ENCODE peak calls at places on chromosomes 2 and 18, in six cellular contexts. One of them, this sample, is unnamed.

GRCh38 chr2:170019060-170019805 is 158.7 kb upstream of the MYO3B start:
- DNase-seq in A549: no peak
- DNase-seq in IMR-90: no peak
- DNase-seq in HepG2: no peak
- DNase-seq in K562: no peak
- DNase-seq in GM12878: no peak
- DNase-seq in this sample: no peak

GRCh38 chr2:85539361-85540130 is 578 bp downstream of the MAT2A start:
- DNase-seq in A549: peak; percentile 40
- DNase-seq in IMR-90: peak; percentile 61
- DNase-seq in HepG2: peak; percentile 59
- DNase-seq in K562: peak; percentile 72
- DNase-seq in GM12878: peak; percentile 36
- DNase-seq in this sample: peak; percentile 49

GRCh38 chr2:72378737-72379346 is 231.2 kb upstream of the CYP26B1 start:
- DNase-seq in A549: no peak
- DNase-seq in IMR-90: no peak
- DNase-seq in HepG2: no peak
- DNase-seq in K562: no peak
- DNase-seq in GM12878: no peak
- DNase-seq in this sample: no peak

GRCh38 chr2:25897500-25897899 is 19.2 kb upstream of the ASXL2 start:
- DNase-seq in A549: no peak
- DNase-seq in IMR-90: no peak
- DNase-seq in HepG2: no peak
- DNase-seq in K562: no peak
- DNase-seq in GM12878: no peak
- DNase-seq in this sample: no peak

GRCh38 chr2:154898269-154898668 is 199.8 kb downstream of the KCNJ3 start:
- DNase-seq in A549: no peak
- DNase-seq in IMR-90: no peak
- DNase-seq in HepG2: no peak
- DNase-seq in K562: no peak
- DNase-seq in GM12878: no peak
- DNase-seq in this sample: no peak

GRCh38 chr2:60834270-60834717 is 47.1 kb upstream of the REL start:
- DNase-seq in A549: no peak
- DNase-seq in IMR-90: no peak
- DNase-seq in HepG2: no peak
- DNase-seq in K562: no peak
- DNase-seq in GM12878: peak; percentile 63
- DNase-seq in this sample: no peak

GRCh38 chr2:129934044-129934822 is 45.2 kb upstream of the RAB6C start:
- DNase-seq in A549: no peak
- DNase-seq in IMR-90: no peak
- DNase-seq in HepG2: no peak
- DNase-seq in K562: no peak
- DNase-seq in GM12878: no peak
- DNase-seq in this sample: no peak

GRCh38 chr18:31555971-31556747 is 35.5 kb upstream of the TTR start:
- DNase-seq in A549: peak; percentile 25
- DNase-seq in IMR-90: peak; percentile 70
- DNase-seq in HepG2: peak; percentile 58
- DNase-seq in K562: peak; percentile 56
- DNase-seq in GM12878: peak; percentile 39
- DNase-seq in this sample: peak; percentile 73

GRCh38 chr2:165698621-165698946 is 95.5 kb downstream of the GALNT3 start:
- DNase-seq in A549: peak; percentile 2
- DNase-seq in IMR-90: peak; percentile 43
- DNase-seq in HepG2: peak; percentile 44
- DNase-seq in K562: no peak
- DNase-seq in GM12878: peak; percentile 27
- DNase-seq in this sample: peak; percentile 62

GRCh38 chr2:111632661-111633060 is 251.3 kb downstream of the ANAPC1 start:
- DNase-seq in A549: no peak
- DNase-seq in IMR-90: peak; percentile 71
- DNase-seq in HepG2: no peak
- DNase-seq in K562: no peak
- DNase-seq in GM12878: no peak
- DNase-seq in this sample: no peak

GRCh38 chr2:85611705-85612587 is at the start of gene C2orf68:
- DNase-seq in A549: peak; percentile 95
- DNase-seq in IMR-90: peak; percentile 79
- DNase-seq in HepG2: peak; percentile 86
- DNase-seq in K562: peak; percentile 93
- DNase-seq in GM12878: peak; percentile 53
- DNase-seq in this sample: peak; percentile 91

GRCh38 chr2:28956415-28956826 is 24.7 kb upstream of the TOGARAM2 start:
- DNase-seq in A549: no peak
- DNase-seq in IMR-90: no peak
- DNase-seq in HepG2: peak; percentile 62
- DNase-seq in K562: peak; percentile 48
- DNase-seq in GM12878: no peak
- DNase-seq in this sample: peak; percentile 69

GRCh38 chr2:3807853-3808252 is 104.5 kb downstream of the DCDC2C start:
- DNase-seq in A549: no peak
- DNase-seq in IMR-90: peak; percentile 78
- DNase-seq in HepG2: peak; percentile 12
- DNase-seq in K562: no peak
- DNase-seq in GM12878: no peak
- DNase-seq in this sample: no peak

GRCh38 chr2:224650815-224651439 is 65.2 kb downstream of the CCDC195 start:
- DNase-seq in A549: peak; percentile 29
- DNase-seq in IMR-90: peak; percentile 56
- DNase-seq in HepG2: peak; percentile 57
- DNase-seq in K562: peak; percentile 28
- DNase-seq in GM12878: no peak
- DNase-seq in this sample: peak; percentile 55

GRCh38 chr18:9732031-9732430 is 23.9 kb downstream of the RAB31 start:
- DNase-seq in A549: no peak
- DNase-seq in IMR-90: no peak
- DNase-seq in HepG2: no peak
- DNase-seq in K562: no peak
- DNase-seq in GM12878: no peak
- DNase-seq in this sample: no peak

GRCh38 chr2:47119001-47119400 is 36.1 kb downstream of the STPG4 start:
- DNase-seq in A549: no peak
- DNase-seq in IMR-90: peak; percentile 89
- DNase-seq in HepG2: no peak
- DNase-seq in K562: no peak
- DNase-seq in GM12878: no peak
- DNase-seq in this sample: no peak

GRCh38 chr2:23697676-23698075 is 229.2 kb downstream of the ATAD2B start:
- DNase-seq in A549: no peak
- DNase-seq in IMR-90: peak; percentile 82
- DNase-seq in HepG2: no peak
- DNase-seq in K562: no peak
- DNase-seq in GM12878: no peak
- DNase-seq in this sample: no peak

GRCh38 chr18:44545359-44545985 is 135.2 kb upstream of the SETBP1 start:
- DNase-seq in A549: no peak
- DNase-seq in IMR-90: no peak
- DNase-seq in HepG2: no peak
- DNase-seq in K562: no peak
- DNase-seq in GM12878: no peak
- DNase-seq in this sample: no peak

GRCh38 chr18:37409870-37410269 is 155.7 kb downstream of the CELF4 start:
- DNase-seq in A549: no peak
- DNase-seq in IMR-90: no peak
- DNase-seq in HepG2: no peak
- DNase-seq in K562: no peak
- DNase-seq in GM12878: no peak
- DNase-seq in this sample: no peak

GRCh38 chr2:10122500-10123280 is at the start of gene RRM2:
- DNase-seq in A549: peak; percentile 97
- DNase-seq in IMR-90: peak; percentile 87
- DNase-seq in HepG2: peak; percentile 95
- DNase-seq in K562: peak; percentile 98
- DNase-seq in GM12878: peak; percentile 65
- DNase-seq in this sample: peak; percentile 89

GRCh38 chr18:36095936-36096519 is 28.7 kb upstream of the RPRD1A start:
- DNase-seq in A549: peak; percentile 10
- DNase-seq in IMR-90: peak; percentile 85
- DNase-seq in HepG2: peak; percentile 53
- DNase-seq in K562: peak; percentile 56
- DNase-seq in GM12878: no peak
- DNase-seq in this sample: peak; percentile 49

GRCh38 chr2:160288324-160288723 is 88.3 kb upstream of the ITGB6 start:
- DNase-seq in A549: no peak
- DNase-seq in IMR-90: no peak
- DNase-seq in HepG2: no peak
- DNase-seq in K562: no peak
- DNase-seq in GM12878: no peak
- DNase-seq in this sample: no peak

GRCh38 chr2:216601632-216602409 is 31.4 kb upstream of the IGFBP2 start:
- DNase-seq in A549: no peak
- DNase-seq in IMR-90: no peak
- DNase-seq in HepG2: no peak
- DNase-seq in K562: no peak
- DNase-seq in GM12878: no peak
- DNase-seq in this sample: no peak

GRCh38 chr2:216606551-216607527 is 26.4 kb upstream of the IGFBP2 start:
- DNase-seq in A549: no peak
- DNase-seq in IMR-90: no peak
- DNase-seq in HepG2: no peak
- DNase-seq in K562: no peak
- DNase-seq in GM12878: peak; percentile 54
- DNase-seq in this sample: no peak

GRCh38 chr2:216603010-216603883 is 30.0 kb upstream of the IGFBP2 start:
- DNase-seq in A549: no peak
- DNase-seq in IMR-90: no peak
- DNase-seq in HepG2: no peak
- DNase-seq in K562: no peak
- DNase-seq in GM12878: no peak
- DNase-seq in this sample: no peak

GRCh38 chr2:216603884-216604245 is 29.4 kb upstream of the IGFBP2 start:
- DNase-seq in A549: no peak
- DNase-seq in IMR-90: no peak
- DNase-seq in HepG2: no peak
- DNase-seq in K562: no peak
- DNase-seq in GM12878: no peak
- DNase-seq in this sample: no peak

GRCh38 chr2:216604458-216604857 is 28.8 kb upstream of the IGFBP2 start:
- DNase-seq in A549: no peak
- DNase-seq in IMR-90: no peak
- DNase-seq in HepG2: no peak
- DNase-seq in K562: no peak
- DNase-seq in GM12878: no peak
- DNase-seq in this sample: no peak
- TF ChIP-seq BHLHE40 in A549: no peak
- TF ChIP-seq BHLHE40 in IMR-90: no peak
- TF ChIP-seq BHLHE40 in HepG2: no peak
- TF ChIP-seq BHLHE40 in K562: no peak
- TF ChIP-seq BHLHE40 in GM12878: no peak
- TF ChIP-seq BHLHE40 in this sample: no peak

GRCh38 chr18:48904086-48904485 is 46.7 kb downstream of the SMAD7 start:
- DNase-seq in A549: no peak
- DNase-seq in IMR-90: peak; percentile 21
- DNase-seq in HepG2: no peak
- DNase-seq in K562: no peak
- DNase-seq in GM12878: no peak
- DNase-seq in this sample: no peak
- TF ChIP-seq BHLHE40 in A549: no peak
- TF ChIP-seq BHLHE40 in IMR-90: no peak
- TF ChIP-seq BHLHE40 in HepG2: no peak
- TF ChIP-seq BHLHE40 in K562: no peak
- TF ChIP-seq BHLHE40 in GM12878: no peak
- TF ChIP-seq BHLHE40 in this sample: no peak

DNA sequence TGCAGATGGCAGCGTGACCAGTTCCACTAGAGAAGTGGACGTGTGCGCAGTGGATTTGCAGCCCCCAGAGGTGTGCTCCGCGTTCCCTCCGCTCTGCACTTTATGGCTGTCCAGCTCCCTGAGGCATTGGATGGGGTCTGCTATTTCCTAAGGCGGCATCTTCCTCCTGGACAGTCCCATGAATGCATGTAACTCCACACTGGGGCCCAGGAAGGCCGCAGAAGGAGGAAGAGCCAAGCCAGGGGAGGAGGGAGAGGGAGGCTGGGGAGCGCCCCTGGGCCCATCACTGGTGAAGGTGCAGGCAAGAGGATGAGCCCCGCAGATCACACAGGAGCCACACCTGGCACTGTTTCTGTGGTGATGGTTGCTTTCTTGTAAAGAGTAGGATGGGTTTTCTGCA is 99.1 kb downstream of the PTGR3 start:
- DNase-seq in A549: no peak
- DNase-seq in IMR-90: no peak
- DNase-seq in HepG2: no peak
- DNase-seq in K562: no peak
- DNase-seq in GM12878: no peak
- DNase-seq in this sample: no peak
- TF ChIP-seq BHLHE40 in A549: no peak
- TF ChIP-seq BHLHE40 in IMR-90: no peak
- TF ChIP-seq BHLHE40 in HepG2: no peak
- TF ChIP-seq BHLHE40 in K562: no peak
- TF ChIP-seq BHLHE40 in GM12878: no peak
- TF ChIP-seq BHLHE40 in this sample: no peak

DNA sequence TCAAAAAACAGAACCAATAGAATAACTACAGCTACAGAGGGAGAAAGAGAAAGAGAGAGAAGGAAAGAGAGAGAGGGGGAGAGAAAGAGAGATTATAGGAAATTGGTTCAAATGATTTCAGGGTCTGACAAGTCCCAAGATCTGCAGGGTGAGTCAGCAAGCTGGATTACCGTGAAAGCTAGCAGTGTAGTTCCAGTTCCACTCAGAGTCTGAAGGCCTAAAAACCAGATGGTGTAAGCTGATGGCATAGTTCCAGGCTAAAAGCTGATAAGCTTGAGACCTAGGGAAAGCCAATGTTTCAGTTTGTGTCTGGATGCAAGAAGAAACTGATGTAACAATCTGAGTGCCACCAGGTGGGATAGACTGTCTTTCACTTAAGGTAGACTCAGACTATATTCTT is 397.7 kb downstream of the TRIB2 start:
- DNase-seq in A549: no peak
- DNase-seq in IMR-90: peak; percentile 11
- DNase-seq in HepG2: no peak
- DNase-seq in K562: no peak
- DNase-seq in GM12878: no peak
- DNase-seq in this sample: no peak
- TF ChIP-seq BHLHE40 in A549: no peak
- TF ChIP-seq BHLHE40 in IMR-90: no peak
- TF ChIP-seq BHLHE40 in HepG2: no peak
- TF ChIP-seq BHLHE40 in K562: no peak
- TF ChIP-seq BHLHE40 in GM12878: no peak
- TF ChIP-seq BHLHE40 in this sample: no peak

GRCh38 chr2:9078405-9078804 is 74.9 kb upstream of the MBOAT2 start:
- DNase-seq in A549: no peak
- DNase-seq in IMR-90: no peak
- DNase-seq in HepG2: no peak
- DNase-seq in K562: no peak
- DNase-seq in GM12878: no peak
- DNase-seq in this sample: no peak
- TF ChIP-seq BHLHE40 in A549: no peak
- TF ChIP-seq BHLHE40 in IMR-90: no peak
- TF ChIP-seq BHLHE40 in HepG2: no peak
- TF ChIP-seq BHLHE40 in K562: no peak
- TF ChIP-seq BHLHE40 in GM12878: no peak
- TF ChIP-seq BHLHE40 in this sample: no peak